ENCODE peak calls at places on chromosomes 11 and 22, in four cellular contexts. One of them, this sample, is unnamed.

GRCh38 chr22:40679249-40679963 is at the start of gene MCHR1:
- DNase-seq in H1: no peak
- DNase-seq in K562: peak
- DNase-seq in GM12878: no peak
- DNase-seq in this sample: no peak

GRCh38 chr22:17121235-17122195 is at the start of gene TMEM121B:
- DNase-seq in H1: peak
- DNase-seq in K562: peak
- DNase-seq in GM12878: no peak
- DNase-seq in this sample: no peak

GRCh38 chr11:92893276-92893675 is 76.2 kb upstream of the MTNR1B start:
- DNase-seq in H1: no peak
- DNase-seq in K562: no peak
- DNase-seq in GM12878: no peak
- DNase-seq in this sample: no peak

GRCh38 chr11:108698844-108699642 is 34.2 kb downstream of the DDX10 start:
- DNase-seq in H1: no peak
- DNase-seq in K562: no peak
- DNase-seq in GM12878: peak
- DNase-seq in this sample: no peak

GRCh38 chr22:29799217-29799680 is 32.1 kb downstream of the UQCR10 start:
- DNase-seq in H1: no peak
- DNase-seq in K562: peak
- DNase-seq in GM12878: no peak
- DNase-seq in this sample: peak

GRCh38 chr11:30174265-30175022 is 56.4 kb upstream of the FSHB start:
- DNase-seq in H1: no peak
- DNase-seq in K562: no peak
- DNase-seq in GM12878: no peak
- DNase-seq in this sample: no peak

GRCh38 chr11:57213282-57214086 is 23.6 kb downstream of the APLNR start:
- DNase-seq in H1: peak
- DNase-seq in K562: no peak
- DNase-seq in GM12878: no peak
- DNase-seq in this sample: no peak

GRCh38 chr22:17199131-17199731 is 20.0 kb downstream of the ADA2 start:
- DNase-seq in H1: peak
- DNase-seq in K562: no peak
- DNase-seq in GM12878: no peak
- DNase-seq in this sample: no peak

GRCh38 chr11:110148775-110149744 is 55.9 kb downstream of the ZC3H12C start:
- DNase-seq in H1: no peak
- DNase-seq in K562: peak
- DNase-seq in GM12878: no peak
- DNase-seq in this sample: no peak

GRCh38 chr11:77039491-77040400 is 5.5 kb downstream of the B3GNT6 start:
- DNase-seq in H1: peak
- DNase-seq in K562: no peak
- DNase-seq in GM12878: no peak
- DNase-seq in this sample: no peak

GRCh38 chr22:17115927-17116326 is 5.2 kb downstream of the TMEM121B start:
- DNase-seq in H1: no peak
- DNase-seq in K562: no peak
- DNase-seq in GM12878: no peak
- DNase-seq in this sample: no peak

GRCh38 chr11:79388201-79388600 is 52.6 kb downstream of the TENM4 start:
- DNase-seq in H1: no peak
- DNase-seq in K562: no peak
- DNase-seq in GM12878: no peak
- DNase-seq in this sample: no peak

GRCh38 chr11:126404367-126404766 is 48.9 kb downstream of the ST3GAL4 start:
- DNase-seq in H1: no peak
- DNase-seq in K562: no peak
- DNase-seq in GM12878: no peak
- DNase-seq in this sample: no peak

GRCh38 chr22:42520663-42521546 is 1.3 kb upstream of the RRP7A start:
- DNase-seq in H1: no peak
- DNase-seq in K562: no peak
- DNase-seq in GM12878: no peak
- DNase-seq in this sample: peak

GRCh38 chr22:21974058-21974649 is 8.4 kb downstream of the TOP3B start:
- DNase-seq in H1: no peak
- DNase-seq in K562: no peak
- DNase-seq in GM12878: no peak
- DNase-seq in this sample: no peak

GRCh38 chr11:112962854-112963367 is 1.7 kb downstream of the NCAM1 start:
- DNase-seq in H1: peak
- DNase-seq in K562: no peak
- DNase-seq in GM12878: no peak
- DNase-seq in this sample: no peak

GRCh38 chr22:41482319-41482935 is 13.5 kb downstream of the ACO2 start:
- DNase-seq in H1: no peak
- DNase-seq in K562: no peak
- DNase-seq in GM12878: no peak
- DNase-seq in this sample: no peak

GRCh38 chr11:112247198-112247597 is 13.5 kb downstream of the PLET1 start:
- DNase-seq in H1: no peak
- DNase-seq in K562: no peak
- DNase-seq in GM12878: no peak
- DNase-seq in this sample: no peak

GRCh38 chr11:96103102-96103501 is 179.2 kb upstream of the MTMR2 start:
- DNase-seq in H1: no peak
- DNase-seq in K562: peak
- DNase-seq in GM12878: no peak
- DNase-seq in this sample: no peak

GRCh38 chr11:96101146-96101545 is 177.2 kb upstream of the MTMR2 start:
- DNase-seq in H1: no peak
- DNase-seq in K562: no peak
- DNase-seq in GM12878: no peak
- DNase-seq in this sample: no peak

GRCh38 chr11:96105197-96105895 is 181.4 kb upstream of the MTMR2 start:
- DNase-seq in H1: no peak
- DNase-seq in K562: no peak
- DNase-seq in GM12878: no peak
- DNase-seq in this sample: peak

GRCh38 chr11:96103721-96104120 is 179.8 kb upstream of the MTMR2 start:
- DNase-seq in H1: no peak
- DNase-seq in K562: no peak
- DNase-seq in GM12878: no peak
- DNase-seq in this sample: no peak

DNA sequence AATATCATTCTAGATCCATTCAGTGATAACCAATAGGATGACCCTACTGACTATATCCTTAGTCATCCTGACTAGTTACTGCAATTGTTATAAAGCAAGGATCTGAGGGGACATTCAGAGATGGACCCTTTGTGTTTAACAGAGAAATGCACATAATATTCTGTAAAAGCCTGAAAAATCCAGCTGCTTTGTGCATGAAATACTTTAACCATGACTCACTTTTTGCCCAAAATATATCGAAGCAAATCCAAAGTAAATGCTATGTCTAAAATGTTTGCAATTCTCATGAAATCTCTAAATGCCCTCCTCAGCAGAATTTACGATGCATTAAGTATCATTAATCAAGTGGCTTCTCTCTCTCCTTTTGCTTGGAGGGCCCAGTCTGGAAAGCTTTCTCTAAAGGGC is 178.8 kb upstream of the MTMR2 start:
- DNase-seq in H1: no peak
- DNase-seq in K562: peak
- DNase-seq in GM12878: no peak
- DNase-seq in this sample: no peak
- TF ChIP-seq CBX5 in H1: no peak
- TF ChIP-seq CBX5 in K562: no peak
- TF ChIP-seq CBX5 in GM12878: no peak
- TF ChIP-seq CBX5 in this sample: no peak

GRCh38 chr11:128026596-128026995 is 560.8 kb downstream of the ETS1 start:
- DNase-seq in H1: no peak
- DNase-seq in K562: no peak
- DNase-seq in GM12878: no peak
- DNase-seq in this sample: no peak
- TF ChIP-seq CBX5 in H1: no peak
- TF ChIP-seq CBX5 in K562: no peak
- TF ChIP-seq CBX5 in GM12878: no peak
- TF ChIP-seq CBX5 in this sample: no peak

GRCh38 chr22:32446321-32446720 is 17.9 kb downstream of the BPIFC start:
- DNase-seq in H1: no peak
- DNase-seq in K562: no peak
- DNase-seq in GM12878: no peak
- DNase-seq in this sample: no peak

GRCh38 chr22:32448980-32449379 is 15.3 kb downstream of the BPIFC start:
- DNase-seq in H1: no peak
- DNase-seq in K562: no peak
- DNase-seq in GM12878: no peak
- DNase-seq in this sample: no peak

DNA sequence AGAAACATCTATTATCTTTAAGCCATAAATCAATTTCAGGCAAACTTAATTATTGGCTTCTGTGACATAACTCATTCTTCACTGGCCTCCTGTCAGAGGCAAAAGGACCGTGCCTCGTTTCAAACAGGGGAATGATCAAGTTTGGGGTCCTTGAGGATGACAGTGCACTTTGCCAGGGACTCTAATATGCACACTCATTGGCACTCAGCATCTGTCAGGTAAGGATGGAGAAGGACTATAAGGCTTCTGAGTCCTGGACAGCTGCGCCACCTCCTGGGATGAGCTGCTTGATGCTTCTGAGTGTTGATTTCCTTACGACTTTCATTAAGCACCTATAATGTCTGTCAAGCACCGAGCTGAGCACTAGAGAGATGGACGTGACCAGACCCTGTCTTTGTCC is 20.2 kb downstream of the BPIFC start:
- DNase-seq in H1: no peak
- DNase-seq in K562: peak
- DNase-seq in GM12878: no peak
- DNase-seq in this sample: peak
- TF ChIP-seq CBX5 in H1: no peak
- TF ChIP-seq CBX5 in K562: no peak
- TF ChIP-seq CBX5 in GM12878: no peak
- TF ChIP-seq CBX5 in this sample: no peak

GRCh38 chr11:3341298-3341697 is 37.6 kb downstream of the ZNF195 start:
- DNase-seq in H1: peak
- DNase-seq in K562: peak
- DNase-seq in GM12878: no peak
- DNase-seq in this sample: peak
- TF ChIP-seq CBX5 in H1: no peak
- TF ChIP-seq CBX5 in K562: no peak
- TF ChIP-seq CBX5 in GM12878: no peak
- TF ChIP-seq CBX5 in this sample: no peak

DNA sequence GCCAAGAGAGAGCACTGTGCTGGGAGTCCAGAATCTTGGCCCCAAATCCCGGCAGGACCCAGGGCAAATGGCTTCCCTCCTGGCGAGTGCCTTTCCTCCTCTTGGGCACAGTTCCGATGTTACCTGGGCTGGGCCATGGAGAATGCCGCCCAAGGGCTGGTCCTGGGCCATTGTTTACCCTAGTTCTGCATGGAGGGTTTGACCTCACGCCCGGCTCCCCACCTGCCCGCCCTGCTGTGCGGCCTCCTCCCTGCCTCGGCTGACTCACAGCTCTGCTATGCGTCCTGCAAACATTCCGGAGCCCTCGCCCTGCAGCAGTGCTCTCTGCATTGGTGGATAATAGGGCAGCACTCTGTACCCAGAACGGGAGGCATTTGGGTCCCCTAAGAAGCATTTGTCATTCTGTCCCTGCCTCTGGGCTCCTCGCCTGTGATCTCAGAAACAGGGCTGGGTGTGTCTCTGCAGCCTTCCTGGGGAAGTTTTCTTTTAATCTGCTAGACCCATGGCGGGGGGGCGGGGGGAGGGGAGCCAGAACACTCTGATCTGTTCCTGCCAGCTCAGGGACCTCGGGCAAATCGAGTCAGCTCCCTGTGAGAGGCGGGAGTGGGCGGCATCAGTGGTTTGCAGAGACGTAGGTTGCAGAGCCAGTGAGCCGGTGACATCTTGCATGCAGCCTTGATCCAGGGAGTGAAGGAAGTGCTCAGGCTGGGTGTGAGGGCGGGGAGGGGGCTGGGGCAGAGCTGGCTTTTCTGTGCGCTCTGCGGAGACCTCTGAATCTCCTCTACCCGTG is 32.9 kb upstream of the SMIM38 start:
- DNase-seq in H1: peak
- DNase-seq in K562: peak
- DNase-seq in GM12878: no peak
- DNase-seq in this sample: peak
- TF ChIP-seq CBX5 in H1: no peak
- TF ChIP-seq CBX5 in K562: no peak
- TF ChIP-seq CBX5 in GM12878: no peak
- TF ChIP-seq CBX5 in this sample: peak

GRCh38 chr11:99781074-99781473 is 760.3 kb downstream of the CNTN5 start:
- DNase-seq in H1: no peak
- DNase-seq in K562: no peak
- DNase-seq in GM12878: no peak
- DNase-seq in this sample: no peak
- TF ChIP-seq CBX5 in H1: no peak
- TF ChIP-seq CBX5 in K562: no peak
- TF ChIP-seq CBX5 in GM12878: no peak
- TF ChIP-seq CBX5 in this sample: no peak

GRCh38 chr22:50092342-50092741 is 2.5 kb downstream of the MOV10L1 start:
- DNase-seq in H1: no peak
- DNase-seq in K562: no peak
- DNase-seq in GM12878: no peak
- DNase-seq in this sample: no peak
- TF ChIP-seq CBX5 in H1: no peak
- TF ChIP-seq CBX5 in K562: no peak
- TF ChIP-seq CBX5 in GM12878: no peak
- TF ChIP-seq CBX5 in this sample: no peak

GRCh38 chr11:128550261-128550821 is 37.0 kb downstream of the ETS1 start:
- DNase-seq in H1: no peak
- DNase-seq in K562: no peak
- DNase-seq in GM12878: no peak
- DNase-seq in this sample: no peak
- TF ChIP-seq CBX5 in H1: no peak
- TF ChIP-seq CBX5 in K562: no peak
- TF ChIP-seq CBX5 in GM12878: no peak
- TF ChIP-seq CBX5 in this sample: no peak

GRCh38 chr11:21988477-21988876 is 204.4 kb upstream of the ANO5 start:
- DNase-seq in H1: no peak
- DNase-seq in K562: no peak
- DNase-seq in GM12878: no peak
- DNase-seq in this sample: peak
- TF ChIP-seq CBX5 in H1: no peak
- TF ChIP-seq CBX5 in K562: no peak
- TF ChIP-seq CBX5 in GM12878: no peak
- TF ChIP-seq CBX5 in this sample: no peak